ENCODE peak calls at places on chromosomes 13 and 19, in six cellular contexts. S is GM23338, H is neural progenitor cell, G is PC-3, Q is MM.1S, K is hepatocyte. T is an unnamed sample.

GRCh38 chr19:30712428-30713151 is 340.4 kb downstream of the ZNF536 start:
- DNase-seq in G (no peak), H (no peak), K (no peak), S (no peak), Q (no peak), T (no peak)

GRCh38 chr13:34172048-34172447 is 354.1 kb downstream of the RFC3 start:
- DNase-seq in Q (no peak), H (no peak), G (peak; percentile 28), K (no peak), S (no peak), T (peak; percentile 38)

GRCh38 chr13:21354721-21355120 is 104.4 kb downstream of the ZDHHC20 start:
- DNase-seq in H (no peak), K (no peak), G (no peak), S (no peak), Q (no peak), T (no peak)

GRCh38 chr19:18659281-18660050 is 22.6 kb downstream of the KLHL26 start:
- DNase-seq in G (no peak), Q (no peak), S (no peak), K (no peak), H (no peak), T (peak; percentile 38)

GRCh38 chr19:17997969-17998826 is 9.8 kb upstream of the ARRDC2 start:
- DNase-seq in K (peak; percentile 8), S (peak; percentile 79), G (peak; percentile 59), Q (no peak), H (peak; percentile 43), T (peak; percentile 82)

GRCh38 chr19:16153582-16154336 is 10.3 kb downstream of the HSH2D start:
- DNase-seq in K (peak; percentile 24), G (peak; percentile 23), Q (peak; percentile 71), H (peak; percentile 46), S (peak; percentile 88), T (peak; percentile 14)

GRCh38 chr13:73708393-73708985 is 425.7 kb downstream of the KLF12 start:
- DNase-seq in K (peak; percentile 80), H (peak; percentile 76), G (peak; percentile 77), Q (peak; percentile 68), S (peak; percentile 83), T (peak; percentile 71)

GRCh38 chr13:28805193-28805819 is 14.8 kb upstream of the MTUS2 start:
- DNase-seq in K (peak; percentile 26), S (peak; percentile 83), G (peak; percentile 41), Q (peak; percentile 26), H (peak; percentile 52), T (peak; percentile 25)

GRCh38 chr13:113296842-113297369 is at the start of gene LAMP1:
- DNase-seq in S (peak; percentile 97), G (peak; percentile 92), Q (peak; percentile 97), K (peak; percentile 99), H (peak; percentile 98), T (peak; percentile 99)

GRCh38 chr13:113288880-113289279 is 8.2 kb upstream of the LAMP1 start:
- DNase-seq in Q (peak; percentile 71), G (no peak), H (no peak), K (no peak), S (no peak), T (no peak)

GRCh38 chr13:113297370-113297871 is 382 bp downstream of the LAMP1 start:
- DNase-seq in K (peak; percentile 34), S (peak; percentile 34), H (no peak), G (no peak), Q (peak; percentile 59), T (peak; percentile 56)

GRCh38 chr13:113291129-113291528 is 5.9 kb upstream of the LAMP1 start:
- DNase-seq in S (no peak), H (no peak), K (no peak), Q (no peak), G (no peak), T (no peak)

DNA sequence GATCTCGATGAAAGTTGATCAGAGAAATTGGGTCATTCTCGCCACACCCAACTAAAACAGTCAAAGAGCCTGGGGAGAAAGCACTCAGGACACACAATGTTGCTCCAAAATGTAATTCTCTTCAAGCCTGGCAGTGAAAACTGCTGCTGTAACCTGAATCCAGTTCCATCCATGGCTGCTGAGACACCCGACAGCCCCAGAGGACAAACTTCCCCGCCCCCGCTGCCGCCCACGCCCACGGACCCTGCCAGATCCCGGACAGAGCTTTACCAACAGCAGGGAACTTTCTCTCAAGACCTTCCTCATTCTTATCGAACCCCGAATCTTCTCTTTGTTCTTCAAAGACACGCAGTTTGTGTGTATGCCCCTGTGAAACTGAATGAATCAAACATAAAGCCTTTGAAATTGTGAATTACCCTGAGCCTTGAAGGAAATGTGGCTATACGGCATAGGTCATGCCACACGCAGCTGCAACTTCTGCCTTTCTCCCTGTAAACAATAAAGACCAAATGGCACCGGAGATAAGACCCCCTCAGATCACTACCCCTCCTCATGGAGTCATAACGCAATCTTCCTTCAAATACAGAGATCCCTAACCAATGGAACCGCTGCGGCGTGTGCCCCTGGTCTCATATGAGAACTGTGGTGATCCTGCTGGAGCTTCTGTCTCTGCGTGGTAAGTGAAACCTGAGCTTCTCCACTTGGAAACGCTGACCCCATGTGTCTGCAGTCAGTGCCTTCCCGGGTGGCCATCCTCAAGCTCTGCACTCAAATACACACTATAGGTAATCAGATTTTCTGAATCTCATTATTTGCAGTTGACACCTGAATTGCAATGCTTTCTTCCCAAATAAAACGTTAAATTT is 4.8 kb upstream of the LAMP1 start:
- DNase-seq in Q (no peak), S (peak; percentile 49), G (peak; percentile 29), K (peak; percentile 34), H (peak; percentile 49), T (peak; percentile 63)
- TF ChIP-seq EZH2 in Q (no peak), S (no peak), G (no peak), K (no peak), H (no peak), T (no peak)

GRCh38 chr13:40345654-40346372 is 320.6 kb downstream of the FOXO1 start:
- DNase-seq in K (no peak), S (peak; percentile 18), G (no peak), H (peak; percentile 37), Q (no peak), T (no peak)

GRCh38 chr13:40345149-40345514 is 321.3 kb downstream of the FOXO1 start:
- DNase-seq in Q (no peak), K (no peak), H (no peak), G (no peak), S (no peak), T (no peak)

GRCh38 chr13:40344270-40345148 is 321.9 kb downstream of the FOXO1 start:
- DNase-seq in S (no peak), Q (no peak), K (no peak), H (no peak), G (no peak), T (no peak)

GRCh38 chr13:40348096-40348679 is 318.3 kb downstream of the FOXO1 start:
- DNase-seq in S (no peak), K (no peak), Q (no peak), G (no peak), H (no peak), T (no peak)

DNA sequence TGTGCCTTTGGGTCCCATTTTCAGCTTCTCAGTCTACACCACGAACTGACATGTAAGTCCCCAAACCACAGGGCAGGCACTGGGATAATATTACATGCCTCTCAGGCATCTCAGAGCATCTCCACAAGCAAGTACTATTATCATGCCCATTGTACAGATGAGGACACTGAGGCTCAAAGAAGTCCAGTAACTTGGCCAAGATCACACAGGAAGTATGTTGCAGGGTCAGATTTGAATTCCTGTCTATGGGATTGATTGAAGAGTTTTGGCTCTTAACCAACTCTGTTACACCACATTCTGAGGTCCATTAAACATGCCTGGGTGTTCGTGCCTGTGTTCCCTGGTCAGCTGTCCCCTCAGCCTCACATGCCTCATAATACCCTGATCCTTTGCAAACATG is 319.8 kb downstream of the FOXO1 start:
- DNase-seq in H (no peak), S (no peak), G (no peak), Q (no peak), K (no peak), T (no peak)
- H2AFZ ChIP-seq in H (no peak overlapping the region), S (no peak overlapping the region), G (no peak overlapping the region), Q (no peak overlapping the region), K (no peak overlapping the region), T (no peak overlapping the region)

GRCh38 chr19:43781630-43782310 is 997 bp upstream of the KCNN4 start:
- DNase-seq in S (no peak), H (no peak), K (no peak), G (peak; percentile 32), Q (no peak), T (no peak)
- TF ChIP-seq EZH2phosphoT487 in S (no peak), H (no peak), K (no peak), G (no peak), Q (no peak), T (no peak)

GRCh38 chr19:12840091-12841079 is 2.1 kb downstream of the MAST1 start:
- DNase-seq in K (peak; percentile 79), G (peak; percentile 93), S (peak; percentile 98), Q (peak; percentile 31), H (peak; percentile 98), T (peak; percentile 86)
- TF ChIP-seq EZH2 in K (no peak), G (no peak), S (no peak), Q (no peak), H (no peak), T (no peak)

DNA sequence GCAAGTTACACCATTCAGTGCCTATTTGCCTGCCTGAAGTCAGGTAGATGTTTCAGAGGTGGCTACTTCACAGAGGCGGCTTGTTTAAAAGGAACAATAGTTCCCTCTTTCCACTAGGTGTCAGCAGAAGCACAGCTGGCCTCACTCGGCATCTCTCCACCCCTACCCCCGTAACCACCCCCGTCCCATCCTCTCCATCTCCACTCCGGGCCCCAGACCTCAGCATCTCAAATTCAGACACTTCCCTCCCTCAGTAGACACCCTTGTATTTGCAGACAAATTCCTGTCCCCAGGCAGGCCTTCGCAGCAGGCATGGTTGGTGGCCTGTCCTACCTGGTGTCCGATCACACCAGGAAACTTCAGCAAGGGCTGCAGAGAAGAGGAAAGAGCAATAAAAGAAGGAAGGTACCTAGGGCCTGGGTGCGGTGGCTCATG is 9.1 kb upstream of the DPP9 start:
- DNase-seq in G (peak; percentile 87), S (peak; percentile 91), H (peak; percentile 89), Q (peak; percentile 82), K (peak; percentile 75), T (peak; percentile 75)
- H2AFZ ChIP-seq in G (peak overlapping the region; percentile 69), S (peak overlapping the region; percentile 100), H (peak overlapping the region; percentile 86), Q (peak overlapping the region; percentile 57), K (no peak overlapping the region), T (peak overlapping the region; percentile 35)

T was measured in GM23248.